ENCODE peak calls at places on chromosomes 2 and 18, in four cellular contexts. Z, U, K and D are unnamed samples.

GRCh38 chr2:169504651-169505050 is 4.9 kb upstream of the KLHL41 start:
- DNase-seq in K (no peak), U (no peak), Z (no peak), D (no peak)

GRCh38 chr2:100783986-100784385 is 36.0 kb upstream of the NPAS2 start:
- DNase-seq in K (no peak), U (no peak), Z (no peak), D (no peak)

GRCh38 chr2:235001237-235002133 is 49.7 kb downstream of the SH3BP4 start:
- DNase-seq in K (peak; percentile 52), Z (peak; percentile 36), U (no peak), D (peak; percentile 70)

GRCh38 chr2:225614915-225615314 is 215.4 kb downstream of the NYAP2 start:
- DNase-seq in Z (no peak), U (no peak), K (no peak), D (no peak)

GRCh38 chr2:25252291-25253152 is 84.1 kb upstream of the POMC start:
- DNase-seq in Z (peak; percentile 62), K (peak; percentile 72), U (peak; percentile 70), D (peak; percentile 35)

GRCh38 chr2:142974288-142975024 is 97.0 kb downstream of the KYNU start:
- DNase-seq in U (no peak), K (no peak), Z (peak; percentile 63), D (peak; percentile 57)

GRCh38 chr18:41326311-41326710 is 628.7 kb upstream of the PIK3C3 start:
- DNase-seq in U (no peak), K (no peak), Z (peak; percentile 73), D (no peak)

GRCh38 chr2:98175811-98176210 is 88.8 kb downstream of the VWA3B start:
- DNase-seq in Z (no peak), K (peak; percentile 63), U (peak; percentile 8), D (no peak)

GRCh38 chr2:98464772-98465310 is 20.2 kb downstream of the INPP4A start:
- DNase-seq in K (peak; percentile 52), Z (no peak), U (peak; percentile 53), D (no peak)

GRCh38 chr2:19140463-19141208 is 217.8 kb downstream of the OSR1 start:
- DNase-seq in U (no peak), K (no peak), Z (peak; percentile 71), D (peak; percentile 83)

GRCh38 chr2:107325983-107326786 is 440.2 kb upstream of the ST6GAL2 start:
- DNase-seq in Z (peak; percentile 83), U (peak; percentile 12), K (no peak), D (peak; percentile 70)

GRCh38 chr18:44715841-44716240 is 35.2 kb downstream of the SETBP1 start:
- DNase-seq in U (no peak), Z (no peak), K (no peak), D (no peak)

GRCh38 chr2:23662466-23662865 is 264.5 kb downstream of the ATAD2B start:
- DNase-seq in U (no peak), Z (no peak), K (no peak), D (no peak)

GRCh38 chr2:164439885-164440284 is 181.4 kb downstream of the GRB14 start:
- DNase-seq in Z (no peak), U (no peak), K (no peak), D (no peak)

GRCh38 chr2:127058246-127058580 is 48.7 kb downstream of the BIN1 start:
- DNase-seq in K (no peak), U (no peak), Z (no peak), D (no peak)

GRCh38 chr2:132977812-132978529 is 308.0 kb upstream of the LYPD1 start:
- DNase-seq in Z (peak; percentile 28), K (no peak), U (no peak), D (peak; percentile 54)

GRCh38 chr2:201698588-201699226 is at the start of gene MPP4:
- DNase-seq in K (no peak), Z (peak; percentile 33), U (no peak), D (peak; percentile 43)

GRCh38 chr2:46381871-46382270 is 84.7 kb downstream of the EPAS1 start:
- DNase-seq in U (no peak), Z (no peak), K (no peak), D (no peak)

GRCh38 chr2:119230219-119230618 is 6.6 kb downstream of the STEAP3 start:
- DNase-seq in Z (no peak), K (no peak), U (no peak), D (no peak)

GRCh38 chr2:176120369-176121307 is 1.9 kb upstream of the HOXD9 start:
- DNase-seq in U (no peak), Z (no peak), K (no peak), D (no peak)

GRCh38 chr2:171407030-171407707 is 26.6 kb downstream of the METTL8 start:
- DNase-seq in U (no peak), Z (no peak), K (no peak), D (no peak)

GRCh38 chr2:39123436-39123999 is 2.7 kb upstream of the SOS1 start:
- DNase-seq in U (no peak), K (no peak), Z (no peak), D (no peak)

GRCh38 chr18:75244336-75244735 is 33.7 kb downstream of the TSHZ1 start:
- DNase-seq in U (peak; percentile 35), Z (no peak), K (no peak), D (no peak)

GRCh38 chr2:228105526-228106250 is 75.8 kb downstream of the SPHKAP start:
- DNase-seq in Z (no peak), U (no peak), K (no peak), D (no peak)

GRCh38 chr2:135607561-135607960 is 76.3 kb downstream of the R3HDM1 start:
- DNase-seq in K (no peak), Z (peak; percentile 81), U (no peak), D (peak; percentile 37)

GRCh38 chr18:77005651-77006195 is 126.9 kb downstream of the MBP start:
- DNase-seq in U (no peak), K (no peak), Z (no peak), D (no peak)

GRCh38 chr2:120239488-120240287 is 13.0 kb upstream of the RALB start:
- DNase-seq in U (peak; percentile 71), K (peak; percentile 36), Z (peak; percentile 89), D (peak; percentile 89)

GRCh38 chr2:232286011-232286868 is 92.3 kb upstream of the ALPP start:
- DNase-seq in U (no peak), Z (no peak), K (no peak), D (no peak)

GRCh38 chr18:22434973-22435608 is 17.4 kb upstream of the CTAGE1 start:
- DNase-seq in K (no peak), Z (peak; percentile 74), U (no peak), D (peak; percentile 70)

GRCh38 chr18:22441638-22442037 is 23.9 kb upstream of the CTAGE1 start:
- DNase-seq in K (no peak), U (no peak), Z (no peak), D (no peak)

GRCh38 chr18:22433960-22434359 is 16.2 kb upstream of the CTAGE1 start:
- DNase-seq in U (no peak), Z (peak; percentile 71), K (no peak), D (peak; percentile 55)

GRCh38 chr18:22439447-22439846 is 21.7 kb upstream of the CTAGE1 start:
- DNase-seq in Z (peak; percentile 59), K (no peak), U (no peak), D (peak; percentile 32)
- TF ChIP-seq CTCF in Z (no peak), K (no peak), U (no peak), D (no peak)

DNA sequence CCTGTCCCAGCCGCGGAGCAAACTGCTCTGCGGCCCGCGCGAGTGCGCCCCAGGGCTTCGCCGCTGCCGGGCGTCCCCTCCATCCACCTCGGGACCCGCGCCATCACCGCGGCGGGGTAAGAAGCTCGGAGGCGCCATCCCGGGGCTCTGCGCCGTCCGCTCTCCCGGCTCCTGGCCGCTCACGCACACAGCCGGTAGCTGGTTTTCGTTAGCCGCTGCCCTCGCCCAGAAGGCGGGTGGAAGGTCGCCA is 905 bp upstream of the GDF7 start:
- DNase-seq in Z (no peak), U (no peak), K (no peak), D (no peak)
- H3K4me3 ChIP-seq in Z (peak overlapping the region; percentile 19), U (no peak overlapping the region), K (peak overlapping the region; percentile 19), D (peak overlapping the region; percentile 51)

DNA sequence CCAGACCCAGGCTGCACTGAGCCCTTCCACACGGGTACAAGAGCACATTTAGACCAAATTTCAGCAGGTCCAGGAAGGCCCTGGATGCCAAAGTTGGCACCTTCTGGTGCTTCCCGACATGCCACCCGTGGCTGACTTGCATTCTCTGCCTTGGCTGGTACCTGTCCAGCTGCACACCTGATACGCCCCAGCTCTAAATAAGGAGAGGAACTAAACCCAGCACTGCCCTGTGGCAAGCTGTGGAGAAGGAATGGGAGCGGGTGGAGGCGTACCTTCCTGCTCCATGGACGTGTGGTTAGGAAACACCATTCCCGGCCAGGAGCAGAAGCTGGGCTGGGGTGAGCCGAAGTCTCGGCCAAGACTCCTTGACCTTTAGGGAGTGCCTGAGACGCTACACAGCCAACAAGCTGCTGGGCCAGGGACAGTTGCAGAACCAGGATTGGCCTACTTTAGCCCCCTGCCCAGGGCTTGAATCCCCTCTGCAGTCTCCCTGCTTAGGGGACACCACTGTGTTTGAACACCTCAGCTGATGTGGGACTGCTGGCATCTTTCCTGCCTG is 86.5 kb upstream of the TAF1B start:
- DNase-seq in Z (no peak), U (no peak), K (no peak), D (no peak)
- TF ChIP-seq CTCF in Z (no peak), U (no peak), K (no peak), D (no peak)

DNA sequence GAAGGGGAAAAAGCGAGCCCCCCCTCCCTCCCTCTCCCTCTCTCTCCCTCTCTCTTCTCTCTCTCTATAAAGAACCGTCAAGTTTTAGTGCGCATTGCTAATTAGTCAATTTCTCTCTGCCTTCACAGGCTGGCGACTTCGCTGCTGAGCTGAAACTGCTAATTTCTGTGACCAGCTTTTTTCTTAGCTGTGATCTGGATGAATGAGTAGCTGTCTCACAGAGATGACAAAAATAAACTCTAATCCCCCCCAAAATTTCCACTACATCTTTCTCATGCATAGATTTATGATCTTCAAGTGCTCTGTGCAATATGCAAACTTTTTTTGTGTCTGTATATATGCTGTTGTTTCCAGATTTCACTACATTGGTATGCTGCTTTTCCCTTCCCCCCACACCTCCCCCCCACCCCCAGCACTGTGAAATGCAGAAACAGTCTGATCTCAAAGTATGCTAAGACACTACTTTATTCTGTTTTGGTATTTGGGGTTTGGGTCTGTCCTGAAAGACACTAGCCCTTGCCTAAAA is 427 bp upstream of the KLHL14 start:
- DNase-seq in Z (no peak), K (no peak), U (no peak), D (no peak)
- H3K4me3 ChIP-seq in Z (no peak overlapping the region), K (no peak overlapping the region), U (no peak overlapping the region), D (no peak overlapping the region)

GRCh38 chr18:72468011-72468710 is 76.0 kb downstream of the CBLN2 start:
- DNase-seq in U (no peak), Z (no peak), K (no peak), D (no peak)
- TF ChIP-seq CTCF in U (no peak), Z (no peak), K (no peak), D (no peak)